ENCODE peak calls at places on chromosomes 4 and X, in eight cellular contexts. G, K, B, F, J, R, U and A are unnamed samples.

GRCh38 chrX:11791090-11791489 is 33.1 kb downstream of the MSL3 start:
- DNase-seq in K (no peak), G (no peak), B (no peak), F (no peak), U (no peak), R (no peak), J (no peak), A (peak)

GRCh38 chr4:15333692-15334633 is 93.9 kb upstream of the C1QTNF7 start:
- DNase-seq in G (no peak), J (no peak), K (no peak), F (no peak), B (no peak), R (no peak), U (no peak), A (no peak)

GRCh38 chrX:37959212-37960021 is 46.9 kb upstream of the SYTL5 start:
- DNase-seq in J (no peak), U (no peak), B (no peak), F (peak), G (no peak), R (no peak), K (no peak), A (no peak)

GRCh38 chr4:145069361-145069760 is 28.6 kb downstream of the ANAPC10 start:
- DNase-seq in F (no peak), B (no peak), G (no peak), R (no peak), J (no peak), U (no peak), K (no peak), A (no peak)

GRCh38 chr4:78336093-78336943 is 215.3 kb upstream of the ANXA3 start:
- DNase-seq in J (no peak), U (no peak), F (no peak), K (no peak), B (no peak), R (no peak), G (no peak), A (no peak)

GRCh38 chrX:119755981-119756533 is 2.3 kb upstream of the SOWAHD start:
- DNase-seq in B (no peak), F (peak), G (no peak), K (no peak), R (peak), J (no peak), U (no peak), A (no peak)

GRCh38 chr4:99317354-99317753 is 3.8 kb downstream of the ADH1B start:
- DNase-seq in F (no peak), J (no peak), B (no peak), K (no peak), U (no peak), R (no peak), G (no peak), A (no peak)

GRCh38 chr4:6753103-6753560 is 29.4 kb upstream of the KIAA0232 start:
- DNase-seq in K (no peak), F (peak), B (no peak), U (no peak), R (no peak), G (no peak), J (no peak), A (no peak)

GRCh38 chr4:153265311-153266047 is 61.2 kb downstream of the TRIM2 start:
- DNase-seq in K (no peak), U (no peak), R (no peak), F (no peak), J (no peak), B (no peak), G (no peak), A (no peak)

GRCh38 chr4:13865871-13866669 is 238.5 kb upstream of the BOD1L1 start:
- DNase-seq in R (no peak), U (no peak), K (no peak), G (no peak), F (no peak), B (no peak), J (no peak), A (no peak)

GRCh38 chrX:78199851-78200250 is 60.4 kb upstream of the TAF9B start:
- DNase-seq in G (no peak), R (no peak), K (no peak), U (no peak), B (peak), F (peak), J (no peak), A (peak)

GRCh38 chr4:1009647-1010521 is 1.5 kb upstream of the FGFRL1 start:
- DNase-seq in U (peak), F (no peak), J (peak), K (peak), B (no peak), R (peak), G (peak), A (peak)

GRCh38 chr4:108156391-108156790 is 12.3 kb downstream of the LEF1 start:
- DNase-seq in R (no peak), U (no peak), K (no peak), J (no peak), B (no peak), F (no peak), G (no peak), A (no peak)

GRCh38 chr4:121070696-121071639 is 1.4 kb downstream of the NDNF start:
- DNase-seq in G (peak), F (no peak), U (peak), B (peak), K (no peak), R (no peak), J (peak), A (no peak)

GRCh38 chrX:50635811-50636365 is 165.3 kb upstream of the DGKK start:
- DNase-seq in F (no peak), B (no peak), U (no peak), K (no peak), R (no peak), J (no peak), G (no peak), A (no peak)

GRCh38 chr4:63269156-63269555 is 1140.1 kb downstream of the TECRL start:
- DNase-seq in G (no peak), F (no peak), J (no peak), U (no peak), K (no peak), R (no peak), B (no peak), A (no peak)

GRCh38 chr4:30821891-30822612 is 101.9 kb downstream of the PCDH7 start:
- DNase-seq in U (no peak), R (no peak), K (no peak), J (peak), B (no peak), F (no peak), G (no peak), A (no peak)

GRCh38 chr4:109999513-109999912 is 86.8 kb downstream of the EGF start:
- DNase-seq in B (no peak), J (no peak), K (no peak), U (no peak), F (no peak), G (no peak), R (no peak), A (no peak)

GRCh38 chr4:140857111-140857510 is 100.9 kb upstream of the TBC1D9 start:
- DNase-seq in U (no peak), B (no peak), G (no peak), F (no peak), J (no peak), K (no peak), R (no peak), A (no peak)

GRCh38 chr4:128163177-128164117 is 102.3 kb downstream of the LARP1B start:
- DNase-seq in J (peak), U (no peak), R (no peak), B (peak), G (no peak), F (peak), K (no peak), A (no peak)

GRCh38 chr4:180057198-180057821 is 2185.9 kb upstream of the TENM3 start:
- DNase-seq in F (no peak), G (no peak), B (peak), R (no peak), U (no peak), J (no peak), K (no peak), A (no peak)

GRCh38 chr4:82201805-82202636 is 171.8 kb downstream of the HNRNPD start:
- DNase-seq in G (peak), U (no peak), F (peak), R (peak), K (no peak), J (peak), B (no peak), A (peak)

GRCh38 chr4:159008671-159009070 is 94.2 kb upstream of the RAPGEF2 start:
- DNase-seq in U (no peak), J (no peak), B (no peak), R (no peak), K (no peak), F (no peak), G (no peak), A (no peak)

GRCh38 chrX:1435241-1435900 is 17.3 kb downstream of the ASMTL start:
- DNase-seq in U (peak), J (no peak), F (no peak), K (no peak), B (no peak), R (no peak), G (no peak), A (no peak)

GRCh38 chrX:110732274-110732673 is 63.3 kb downstream of the CHRDL1 start:
- DNase-seq in K (no peak), G (no peak), R (no peak), F (no peak), B (no peak), U (no peak), J (no peak), A (no peak)

GRCh38 chr4:181701911-181702310 is 541.3 kb upstream of the TENM3 start:
- DNase-seq in F (no peak), K (no peak), U (no peak), J (no peak), R (no peak), G (no peak), B (no peak), A (no peak)

GRCh38 chrX:13304052-13304451 is 15.8 kb downstream of the ATXN3L start:
- DNase-seq in R (no peak), J (no peak), G (no peak), K (no peak), B (no peak), U (no peak), F (no peak), A (no peak)

GRCh38 chr4:81445196-81445595 is 26.5 kb downstream of the RASGEF1B start:
- DNase-seq in R (no peak), G (no peak), K (no peak), U (no peak), J (no peak), B (no peak), F (no peak), A (no peak)

GRCh38 chr4:120672558-120673147 is 249.9 kb downstream of the PRDM5 start:
- DNase-seq in U (no peak), R (no peak), B (no peak), F (no peak), J (no peak), G (no peak), K (no peak), A (no peak)

GRCh38 chr4:47349323-47349722 is 114.2 kb downstream of the COMMD8 start:
- DNase-seq in B (no peak), J (no peak), F (no peak), U (no peak), K (no peak), R (no peak), G (no peak), A (no peak)

GRCh38 chr4:100721490-100721889 is 203.7 kb upstream of the EMCN start:
- DNase-seq in F (no peak), B (no peak), R (no peak), G (no peak), J (no peak), U (no peak), K (no peak), A (no peak)

GRCh38 chr4:85102606-85103005 is 136.1 kb upstream of the WDFY3 start:
- DNase-seq in G (no peak), F (no peak), J (no peak), R (no peak), K (no peak), B (no peak), U (no peak), A (no peak)

GRCh38 chr4:16597829-16598228 is 300.6 kb downstream of the LDB2 start:
- DNase-seq in K (no peak), G (no peak), F (peak), B (no peak), R (no peak), U (no peak), J (no peak), A (no peak)

GRCh38 chrX:25191403-25191802 is 175.6 kb upstream of the ARX start:
- DNase-seq in J (no peak), R (no peak), G (no peak), F (no peak), U (no peak), B (peak), K (no peak), A (no peak)

GRCh38 chr4:138741778-138742377 is 273.7 kb upstream of the NOCT start:
- DNase-seq in U (no peak), F (no peak), J (no peak), K (no peak), R (no peak), G (no peak), B (no peak), A (no peak)

GRCh38 chrX:110442631-110443030 is 84.0 kb downstream of the RTL9 start:
- DNase-seq in J (peak), G (peak), R (no peak), K (no peak), B (peak), U (no peak), F (peak), A (peak)

GRCh38 chr4:184163813-184164212 is 53.9 kb downstream of the ENPP6 start:
- DNase-seq in G (peak), R (peak), F (peak), U (no peak), B (peak), K (no peak), J (peak), A (peak)

GRCh38 chrX:41441934-41442823 is 5.0 kb upstream of the NYX start:
- DNase-seq in G (peak), B (peak), R (peak), J (no peak), U (peak), K (peak), F (peak), A (peak)
- TF ChIP-seq POLR2A in G (peak), B (peak), R (no peak), J (no peak), U (no peak), K (peak), F (peak), A (no peak)

GRCh38 chrX:48911407-48912182 is at the start of gene SLC35A2:
- DNase-seq in U (peak), K (peak), F (peak), B (peak), J (no peak), G (peak), R (peak), A (peak)

GRCh38 chrX:48917139-48917980 is 1.5 kb downstream of the PIM2 start:
- DNase-seq in B (peak), F (peak), J (peak), R (peak), G (peak), K (peak), U (peak), A (peak)

GRCh38 chrX:48918303-48918643 is 551 bp downstream of the PIM2 start:
- DNase-seq in G (no peak), K (peak), B (no peak), F (no peak), U (no peak), R (no peak), J (no peak), A (peak)

GRCh38 chrX:48913605-48914366 is 2.3 kb upstream of the SLC35A2 start:
- DNase-seq in J (no peak), B (no peak), F (no peak), U (no peak), R (no peak), K (no peak), G (no peak), A (no peak)

GRCh38 chrX:48914593-48915493 is 3.4 kb upstream of the SLC35A2 start:
- DNase-seq in F (no peak), B (no peak), R (no peak), U (no peak), K (no peak), J (no peak), G (no peak), A (no peak)
- TF ChIP-seq POLR2A in F (no peak), B (no peak), R (no peak), U (no peak), K (no peak), J (no peak), G (no peak), A (no peak)

GRCh38 chr4:89889289-89889688 is 5.4 kb upstream of the MMRN1 start:
- DNase-seq in B (no peak), K (no peak), F (no peak), R (no peak), G (no peak), U (no peak), J (no peak), A (peak)
- TF ChIP-seq POLR2A in B (no peak), K (no peak), F (no peak), R (no peak), G (no peak), U (no peak), J (no peak), A (peak)

DNA sequence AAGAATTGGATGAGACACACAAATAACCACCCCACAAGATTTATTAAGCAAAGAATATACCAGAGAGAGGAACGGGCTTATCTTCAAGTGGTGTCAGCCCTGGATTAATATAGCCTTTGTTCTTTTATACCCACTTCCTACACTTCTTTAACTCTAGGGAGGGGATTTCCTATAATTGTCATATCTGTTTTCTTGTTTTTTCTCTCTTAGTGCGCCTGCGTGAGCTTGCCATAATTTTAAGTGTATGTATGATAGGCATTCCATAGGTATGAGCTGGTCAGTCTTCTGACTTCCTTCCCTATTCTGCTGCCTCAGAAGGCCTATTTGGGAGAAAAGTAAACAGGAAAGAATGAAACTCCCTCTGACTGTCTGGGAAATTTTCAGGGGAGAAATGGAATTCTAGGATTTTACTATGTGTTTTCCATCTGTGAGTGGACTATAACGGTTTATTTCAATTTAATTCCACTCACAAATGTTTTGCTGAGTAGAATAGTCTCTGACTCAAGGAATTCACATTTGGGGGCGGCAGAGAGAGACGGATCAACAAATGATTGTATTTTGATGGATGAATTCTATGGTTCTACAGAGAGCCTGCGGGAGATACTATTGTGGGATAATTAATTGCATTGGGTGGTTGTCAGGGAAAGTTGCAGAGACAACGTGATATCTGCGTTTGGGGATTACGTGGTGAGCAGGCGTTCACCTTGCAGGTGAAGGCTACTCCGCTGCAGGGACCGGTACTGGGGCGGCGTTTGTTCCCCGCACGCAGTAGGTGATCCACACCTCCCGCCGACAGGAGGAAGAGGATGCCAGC is 626 bp upstream of the CEP135 start:
- DNase-seq in K (no peak), U (no peak), G (no peak), F (peak), R (no peak), B (peak), J (peak), A (peak)
- TF ChIP-seq POLR2A in K (no peak), U (no peak), G (no peak), F (no peak), R (no peak), B (no peak), J (no peak), A (no peak)

GRCh38 chrX:18422325-18422724 is 3.1 kb upstream of the CDKL5 start:
- DNase-seq in F (no peak), G (no peak), U (no peak), R (no peak), K (no peak), B (peak), J (no peak), A (no peak)

GRCh38 chrX:18422886-18423285 is 2.5 kb upstream of the CDKL5 start:
- DNase-seq in R (no peak), B (no peak), F (no peak), K (no peak), J (no peak), G (no peak), U (no peak), A (no peak)

GRCh38 chrX:18426004-18426320 is 554 bp downstream of the CDKL5 start:
- DNase-seq in G (no peak), F (no peak), K (no peak), J (no peak), B (no peak), U (no peak), R (no peak), A (no peak)

GRCh38 chrX:18425199-18426003 is at the start of gene CDKL5:
- DNase-seq in J (peak), F (peak), U (peak), R (peak), G (peak), B (peak), K (peak), A (peak)

DNA sequence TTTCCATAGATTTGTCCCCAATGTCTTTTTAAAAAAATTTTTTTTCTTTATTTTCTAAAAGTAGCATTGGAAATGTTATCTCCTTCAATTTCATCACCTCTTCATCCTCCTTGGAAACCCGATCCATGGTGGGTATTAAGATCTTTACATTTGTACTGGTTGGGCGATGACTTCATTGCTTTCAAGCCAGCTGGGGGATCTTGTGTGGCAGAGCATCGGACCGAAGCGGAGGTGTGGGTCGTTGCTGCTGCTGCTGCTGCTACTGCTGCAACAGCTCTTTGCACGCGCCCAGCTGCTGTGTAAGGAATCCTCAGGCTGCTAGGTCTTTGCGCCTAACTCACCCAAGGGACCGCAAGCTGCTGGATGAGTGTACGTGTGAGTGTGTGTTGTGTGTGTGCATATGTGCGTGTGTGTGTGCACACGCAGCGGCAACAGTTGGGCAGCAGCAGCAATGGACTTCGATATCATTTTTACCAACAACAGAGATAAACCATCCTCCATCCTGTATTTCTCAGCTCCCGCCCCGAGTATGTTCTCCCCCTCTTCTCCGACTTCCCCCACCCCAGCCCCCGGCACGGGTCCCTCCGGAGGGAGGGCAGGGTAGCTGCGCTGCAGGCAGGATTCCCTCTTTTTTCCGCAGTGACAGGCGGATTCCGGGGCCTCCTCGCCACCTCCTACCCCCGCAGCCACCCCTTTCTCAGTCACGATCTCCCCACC is 768 bp upstream of the CDKL5 start:
- DNase-seq in F (no peak), B (peak), R (no peak), J (no peak), K (no peak), G (peak), U (peak), A (peak)
- TF ChIP-seq POLR2A in F (no peak), B (no peak), R (no peak), J (no peak), K (no peak), G (no peak), U (no peak), A (no peak)